ENCODE peak calls at places on chromosome 2, in four cellular contexts. I is right lobe of liver, U is endothelial cell, V is amniotic stem cell. G is an unnamed sample.

GRCh38 chr2:65710779-65711295 is 278.4 kb upstream of the SPRED2 start:
- DNase-seq in I (no peak), U (peak), V (no peak), G (peak)

GRCh38 chr2:42138163-42139016 is 30.8 kb upstream of the EML4 start:
- DNase-seq in I (no peak), U (no peak), V (peak), G (peak)

GRCh38 chr2:196696423-196697073 is 57.0 kb downstream of the CCDC150 start:
- DNase-seq in I (no peak), U (no peak), V (peak), G (peak)

GRCh38 chr2:157786663-157787363 is 89.3 kb downstream of the ACVR1 start:
- DNase-seq in I (no peak), U (no peak), V (no peak), G (no peak)

GRCh38 chr2:8578335-8579244 is 103.3 kb upstream of the ID2 start:
- DNase-seq in I (no peak), U (no peak), V (no peak), G (no peak)

GRCh38 chr2:18369750-18370149 is 190.7 kb downstream of the RDH14 start:
- DNase-seq in I (no peak), U (no peak), V (no peak), G (no peak)

GRCh38 chr2:45257820-45258219 is 248.6 kb upstream of the SIX2 start:
- DNase-seq in I (no peak), U (no peak), V (no peak), G (no peak)

GRCh38 chr2:220969348-220969747 is 602.8 kb downstream of the EPHA4 start:
- DNase-seq in I (no peak), U (no peak), V (no peak), G (no peak)

GRCh38 chr2:209523778-209524362 is 100.0 kb downstream of the MAP2 start:
- DNase-seq in I (no peak), U (no peak), V (peak), G (peak)

GRCh38 chr2:120504936-120505705 is 159.2 kb downstream of the INHBB start:
- DNase-seq in I (no peak), U (no peak), V (no peak), G (no peak)

GRCh38 chr2:155060906-155061305 is 362.4 kb downstream of the KCNJ3 start:
- DNase-seq in I (no peak), U (no peak), V (no peak), G (no peak)

GRCh38 chr2:240591784-240592183 is 5.2 kb downstream of the CAPN10 start:
- DNase-seq in I (peak), U (no peak), V (no peak), G (no peak)

GRCh38 chr2:190781604-190782198 is 98.9 kb upstream of the GLS start:
- DNase-seq in I (peak), U (peak), V (peak), G (no peak)

GRCh38 chr2:202115385-202116060 is 42.5 kb downstream of the KIAA2012 start:
- DNase-seq in I (no peak), U (no peak), V (peak), G (no peak)

GRCh38 chr2:62740221-62740620 is 34.7 kb downstream of the EHBP1 start:
- DNase-seq in I (no peak), U (no peak), V (no peak), G (no peak)

GRCh38 chr2:224579411-224579810 is 5.8 kb downstream of the CUL3 start:
- DNase-seq in I (no peak), U (no peak), V (no peak), G (no peak)

GRCh38 chr2:205574041-205574440 is 108.3 kb upstream of the NRP2 start:
- DNase-seq in I (no peak), U (no peak), V (no peak), G (no peak)

GRCh38 chr2:101842471-101842870 is 145.0 kb downstream of the MAP4K4 start:
- DNase-seq in I (no peak), U (no peak), V (no peak), G (no peak)

GRCh38 chr2:241841181-241842066 is 17.3 kb downstream of the PDCD1 start:
- DNase-seq in I (no peak), U (no peak), V (no peak), G (no peak)

GRCh38 chr2:27489118-27489497 is 435 bp downstream of the IFT172 start:
- DNase-seq in I (no peak), U (peak), V (no peak), G (peak)

GRCh38 chr2:84906108-84906899 is 848 bp downstream of the TMSB10 start:
- DNase-seq in I (peak), U (no peak), V (no peak), G (no peak)

GRCh38 chr2:174827371-174828369 is 63.4 kb upstream of the CHRNA1 start:
- DNase-seq in I (no peak), U (peak), V (no peak), G (no peak)

GRCh38 chr2:74092236-74092635 is 55.5 kb downstream of the BOLA3 start:
- DNase-seq in I (no peak), U (no peak), V (no peak), G (no peak)